ENCODE peak calls at places on chromosomes 12 and 14, in six cellular contexts. One of them, this sample, is unnamed.

GRCh38 chr14:102568115-102568614 is 24.3 kb upstream of the RCOR1 start:
- DNase-seq in GM23248: no peak
- DNase-seq in neural progenitor cell: no peak
- DNase-seq in HCT116: peak
- DNase-seq in SK-N-SH: no peak
- DNase-seq in MM.1S: peak
- DNase-seq in this sample: peak

GRCh38 chr12:101745481-101745880 is 6.2 kb upstream of the SYCP3 start:
- DNase-seq in SK-N-SH: no peak
- DNase-seq in HCT116: no peak
- DNase-seq in GM23248: no peak
- DNase-seq in neural progenitor cell: no peak
- DNase-seq in MM.1S: no peak
- DNase-seq in this sample: peak

GRCh38 chr14:31902002-31902401 is 175.1 kb upstream of the ARHGAP5 start:
- DNase-seq in MM.1S: no peak
- DNase-seq in SK-N-SH: no peak
- DNase-seq in neural progenitor cell: no peak
- DNase-seq in GM23248: no peak
- DNase-seq in HCT116: peak
- DNase-seq in this sample: peak

GRCh38 chr12:97672870-97673269 is 210.3 kb downstream of the RMST start:
- DNase-seq in neural progenitor cell: no peak
- DNase-seq in GM23248: no peak
- DNase-seq in SK-N-SH: no peak
- DNase-seq in MM.1S: no peak
- DNase-seq in HCT116: no peak
- DNase-seq in this sample: no peak

GRCh38 chr14:60656755-60657608 is 7.7 kb upstream of the SIX1 start:
- DNase-seq in SK-N-SH: peak
- DNase-seq in GM23248: peak
- DNase-seq in neural progenitor cell: peak
- DNase-seq in HCT116: no peak
- DNase-seq in MM.1S: peak
- DNase-seq in this sample: peak

GRCh38 chr14:86057018-86057667 is 527.2 kb downstream of the FLRT2 start:
- DNase-seq in neural progenitor cell: peak
- DNase-seq in HCT116: no peak
- DNase-seq in GM23248: peak
- DNase-seq in SK-N-SH: peak
- DNase-seq in MM.1S: peak
- DNase-seq in this sample: peak

GRCh38 chr14:63249112-63249511 is 44.9 kb downstream of the RHOJ start:
- DNase-seq in HCT116: no peak
- DNase-seq in neural progenitor cell: no peak
- DNase-seq in MM.1S: no peak
- DNase-seq in SK-N-SH: no peak
- DNase-seq in GM23248: peak
- DNase-seq in this sample: no peak

GRCh38 chr12:104974626-104975290 is 11.4 kb upstream of the NOPCHAP1 start:
- DNase-seq in MM.1S: peak
- DNase-seq in HCT116: no peak
- DNase-seq in neural progenitor cell: no peak
- DNase-seq in GM23248: peak
- DNase-seq in SK-N-SH: no peak
- DNase-seq in this sample: peak

GRCh38 chr12:96456265-96456974 is 33.0 kb upstream of the CFAP54 start:
- DNase-seq in MM.1S: no peak
- DNase-seq in HCT116: no peak
- DNase-seq in GM23248: no peak
- DNase-seq in SK-N-SH: no peak
- DNase-seq in neural progenitor cell: no peak
- DNase-seq in this sample: no peak

GRCh38 chr14:63421919-63422318 is 103.2 kb upstream of the GPHB5 start:
- DNase-seq in SK-N-SH: no peak
- DNase-seq in MM.1S: no peak
- DNase-seq in neural progenitor cell: no peak
- DNase-seq in GM23248: no peak
- DNase-seq in HCT116: no peak
- DNase-seq in this sample: no peak

GRCh38 chr14:32682219-32682618 is 256.5 kb upstream of the NPAS3 start:
- DNase-seq in MM.1S: no peak
- DNase-seq in neural progenitor cell: no peak
- DNase-seq in HCT116: no peak
- DNase-seq in SK-N-SH: no peak
- DNase-seq in GM23248: no peak
- DNase-seq in this sample: no peak

GRCh38 chr12:93552427-93552826 is 20.0 kb upstream of the SOCS2 start:
- DNase-seq in SK-N-SH: no peak
- DNase-seq in MM.1S: no peak
- DNase-seq in neural progenitor cell: no peak
- DNase-seq in HCT116: no peak
- DNase-seq in GM23248: no peak
- DNase-seq in this sample: no peak

GRCh38 chr14:42123526-42123925 is 516.9 kb downstream of the LRFN5 start:
- DNase-seq in neural progenitor cell: no peak
- DNase-seq in SK-N-SH: no peak
- DNase-seq in HCT116: no peak
- DNase-seq in GM23248: no peak
- DNase-seq in MM.1S: no peak
- DNase-seq in this sample: no peak

GRCh38 chr12:46556820-46557524 is 184.4 kb upstream of the SLC38A2 start:
- DNase-seq in SK-N-SH: no peak
- DNase-seq in GM23248: peak
- DNase-seq in neural progenitor cell: no peak
- DNase-seq in HCT116: peak
- DNase-seq in MM.1S: no peak
- DNase-seq in this sample: peak

GRCh38 chr12:93877446-93877845 is 200.3 kb downstream of the CRADD start:
- DNase-seq in SK-N-SH: no peak
- DNase-seq in MM.1S: no peak
- DNase-seq in HCT116: no peak
- DNase-seq in GM23248: no peak
- DNase-seq in neural progenitor cell: no peak
- DNase-seq in this sample: no peak

GRCh38 chr12:91744613-91745012 is 401.0 kb downstream of the BTG1 start:
- DNase-seq in HCT116: no peak
- DNase-seq in neural progenitor cell: no peak
- DNase-seq in SK-N-SH: peak
- DNase-seq in MM.1S: no peak
- DNase-seq in GM23248: no peak
- DNase-seq in this sample: no peak

GRCh38 chr12:14111230-14111865 is 129.9 kb upstream of the GRIN2B start:
- DNase-seq in MM.1S: peak
- DNase-seq in neural progenitor cell: peak
- DNase-seq in SK-N-SH: peak
- DNase-seq in HCT116: peak
- DNase-seq in GM23248: no peak
- DNase-seq in this sample: peak

GRCh38 chr14:96281486-96281885 is 25.5 kb downstream of the BDKRB1 start:
- DNase-seq in SK-N-SH: no peak
- DNase-seq in GM23248: no peak
- DNase-seq in MM.1S: no peak
- DNase-seq in neural progenitor cell: no peak
- DNase-seq in HCT116: no peak
- DNase-seq in this sample: no peak

GRCh38 chr14:72786377-72787350 is 107.2 kb downstream of the DPF3 start:
- DNase-seq in HCT116: no peak
- DNase-seq in MM.1S: no peak
- DNase-seq in GM23248: no peak
- DNase-seq in SK-N-SH: no peak
- DNase-seq in neural progenitor cell: no peak
- DNase-seq in this sample: no peak

GRCh38 chr12:14810953-14811483 is 3.0 kb downstream of the SMCO3 start:
- DNase-seq in HCT116: no peak
- DNase-seq in neural progenitor cell: peak
- DNase-seq in SK-N-SH: no peak
- DNase-seq in MM.1S: peak
- DNase-seq in GM23248: peak
- DNase-seq in this sample: peak

GRCh38 chr12:1171657-1172056 is 180.6 kb downstream of the ERC1 start:
- DNase-seq in GM23248: no peak
- DNase-seq in MM.1S: no peak
- DNase-seq in neural progenitor cell: peak
- DNase-seq in HCT116: no peak
- DNase-seq in SK-N-SH: no peak
- DNase-seq in this sample: no peak

GRCh38 chr14:33943081-33943480 is 7.8 kb downstream of the EGLN3 start:
- DNase-seq in GM23248: no peak
- DNase-seq in SK-N-SH: peak
- DNase-seq in neural progenitor cell: no peak
- DNase-seq in MM.1S: no peak
- DNase-seq in HCT116: no peak
- DNase-seq in this sample: no peak

GRCh38 chr12:112049351-112049750 is 36.1 kb downstream of the ERP29 start:
- DNase-seq in HCT116: no peak
- DNase-seq in SK-N-SH: no peak
- DNase-seq in GM23248: no peak
- DNase-seq in MM.1S: no peak
- DNase-seq in neural progenitor cell: no peak
- DNase-seq in this sample: no peak

GRCh38 chr12:20212036-20212435 is 156.3 kb upstream of the PDE3A start:
- DNase-seq in SK-N-SH: no peak
- DNase-seq in MM.1S: no peak
- DNase-seq in neural progenitor cell: no peak
- DNase-seq in HCT116: no peak
- DNase-seq in GM23248: peak
- DNase-seq in this sample: no peak

GRCh38 chr14:92534863-92535654 is 21.5 kb downstream of the RIN3 start:
- DNase-seq in GM23248: no peak
- DNase-seq in neural progenitor cell: no peak
- DNase-seq in HCT116: no peak
- DNase-seq in MM.1S: no peak
- DNase-seq in SK-N-SH: no peak
- DNase-seq in this sample: no peak

GRCh38 chr12:47349770-47350408 is 270.1 kb upstream of the AMIGO2 start:
- DNase-seq in MM.1S: no peak
- DNase-seq in HCT116: no peak
- DNase-seq in SK-N-SH: no peak
- DNase-seq in GM23248: peak
- DNase-seq in neural progenitor cell: no peak
- DNase-seq in this sample: no peak

GRCh38 chr12:123050331-123050809 is 69.9 kb downstream of the ARL6IP4 start:
- DNase-seq in neural progenitor cell: no peak
- DNase-seq in GM23248: peak
- DNase-seq in SK-N-SH: no peak
- DNase-seq in HCT116: no peak
- DNase-seq in MM.1S: no peak
- DNase-seq in this sample: peak
- TF ChIP-seq EZH2phosphoT487 in neural progenitor cell: no peak
- TF ChIP-seq EZH2phosphoT487 in GM23248: no peak
- TF ChIP-seq EZH2phosphoT487 in SK-N-SH: no peak
- TF ChIP-seq EZH2phosphoT487 in HCT116: no peak
- TF ChIP-seq EZH2phosphoT487 in MM.1S: no peak
- TF ChIP-seq EZH2phosphoT487 in this sample: no peak

DNA sequence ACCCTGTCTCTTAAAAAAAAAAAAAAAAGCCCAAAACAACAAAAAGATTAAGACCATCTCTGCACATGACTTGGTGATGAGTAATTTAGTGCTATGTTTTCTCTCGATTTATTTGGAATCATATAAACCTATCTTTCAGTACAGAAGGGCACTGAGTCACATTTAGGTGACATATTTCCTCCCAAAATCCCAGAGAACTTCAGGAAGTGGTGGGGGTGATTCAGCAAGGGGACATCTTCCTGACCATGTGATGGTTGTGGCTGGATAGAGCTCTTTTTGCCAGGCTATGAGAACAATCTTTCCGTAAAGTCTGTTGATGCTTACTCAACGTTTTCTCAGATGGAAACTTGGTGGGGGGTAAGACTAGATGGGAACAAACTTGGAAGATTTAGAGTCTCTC is 50.0 kb downstream of the PPFIBP1 start:
- DNase-seq in MM.1S: no peak
- DNase-seq in neural progenitor cell: no peak
- DNase-seq in SK-N-SH: no peak
- DNase-seq in HCT116: peak
- DNase-seq in GM23248: peak
- DNase-seq in this sample: peak
- H3K9ac ChIP-seq in MM.1S: no peak
- H3K9ac ChIP-seq in neural progenitor cell: no peak
- H3K9ac ChIP-seq in SK-N-SH: peak
- H3K9ac ChIP-seq in HCT116: no peak
- H3K9ac ChIP-seq in GM23248: peak
- H3K9ac ChIP-seq in this sample: peak

DNA sequence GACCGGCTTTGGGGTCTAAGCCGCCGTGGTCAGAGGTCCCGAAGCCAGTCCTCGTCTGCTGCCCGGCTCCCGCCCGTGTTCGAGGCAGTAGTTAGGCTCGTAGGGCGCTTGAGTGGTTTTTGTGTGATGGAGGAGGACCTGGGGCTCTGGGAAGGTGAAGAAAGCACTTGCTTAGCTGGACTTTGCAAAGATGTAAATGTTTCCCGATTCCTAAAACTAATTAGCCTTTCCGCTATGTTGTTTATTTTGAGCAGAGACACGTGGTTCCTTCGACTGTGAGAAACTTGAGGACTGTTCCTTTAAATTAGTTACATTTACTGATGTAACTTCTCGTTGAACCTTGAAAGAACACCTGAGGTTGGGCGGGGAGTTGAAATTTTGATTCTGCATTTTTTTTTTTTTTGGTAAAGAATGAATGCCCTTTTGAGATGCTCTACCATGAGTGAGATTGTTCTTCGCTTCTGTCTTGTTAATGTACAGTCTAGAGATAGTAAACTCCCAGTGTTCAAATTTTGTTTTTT is 33.9 kb downstream of the MIA2 start:
- DNase-seq in SK-N-SH: no peak
- DNase-seq in neural progenitor cell: no peak
- DNase-seq in MM.1S: peak
- DNase-seq in HCT116: peak
- DNase-seq in GM23248: no peak
- DNase-seq in this sample: peak
- TF ChIP-seq EZH2phosphoT487 in SK-N-SH: no peak
- TF ChIP-seq EZH2phosphoT487 in neural progenitor cell: no peak
- TF ChIP-seq EZH2phosphoT487 in MM.1S: no peak
- TF ChIP-seq EZH2phosphoT487 in HCT116: no peak
- TF ChIP-seq EZH2phosphoT487 in GM23248: no peak
- TF ChIP-seq EZH2phosphoT487 in this sample: no peak

DNA sequence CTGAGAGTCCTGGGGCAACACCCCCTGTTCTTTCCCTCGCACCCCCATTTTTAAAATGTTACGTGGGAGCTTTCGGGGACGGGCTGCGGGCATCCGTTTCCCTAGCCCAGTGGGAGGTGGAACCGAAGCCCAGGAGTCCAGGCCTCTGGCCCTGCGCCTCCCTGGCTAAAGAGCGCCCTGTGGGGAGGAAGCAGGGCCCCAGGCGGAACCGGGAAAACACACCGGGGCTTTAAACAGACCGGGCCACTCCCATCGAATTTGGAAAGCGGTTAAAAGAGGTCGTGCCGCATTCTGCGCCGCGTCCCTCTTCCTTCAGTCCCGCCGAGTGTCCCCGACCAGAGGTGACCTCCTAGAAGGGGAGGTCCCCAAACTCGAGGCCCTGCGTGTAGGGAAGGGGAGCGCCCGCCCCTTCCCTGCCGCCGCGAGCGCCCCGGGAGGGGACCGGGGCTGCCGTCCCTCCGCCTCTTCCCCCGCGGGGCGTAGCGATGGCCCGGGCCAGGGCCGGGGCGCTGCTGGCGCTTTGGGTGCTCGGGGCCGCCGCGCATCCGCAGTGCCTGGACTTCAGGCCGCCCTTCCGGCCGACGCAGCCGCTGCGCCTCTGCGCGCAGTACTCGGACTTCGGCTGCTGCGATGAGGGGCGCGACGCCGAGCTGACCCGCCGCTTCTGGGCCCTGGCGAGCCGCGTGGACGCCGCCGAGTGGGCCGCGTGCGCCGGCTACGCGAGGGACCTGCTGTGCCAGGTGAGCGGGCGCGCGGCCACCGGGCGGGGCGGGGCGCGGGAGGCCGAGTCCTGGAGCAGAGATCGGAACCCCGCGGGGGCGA is at the start of gene HHIPL1:
- DNase-seq in GM23248: peak
- DNase-seq in SK-N-SH: peak
- DNase-seq in neural progenitor cell: peak
- DNase-seq in MM.1S: no peak
- DNase-seq in HCT116: no peak
- DNase-seq in this sample: peak
- H3K9ac ChIP-seq in GM23248: peak
- H3K9ac ChIP-seq in SK-N-SH: no peak
- H3K9ac ChIP-seq in neural progenitor cell: no peak
- H3K9ac ChIP-seq in MM.1S: no peak
- H3K9ac ChIP-seq in HCT116: no peak
- H3K9ac ChIP-seq in this sample: no peak

This sample was measured in PC-3.